ENCODE peak calls at places on chromosomes 12 and 14, in eight cellular contexts. S is HCT116, L is PC-9, M is GM23338, C is SK-N-SH, K is Karpas-422, B is MM.1S, Q is GM23248. T is an unnamed sample.
A peak's percentile ranks its signal among the peaks of the same experiment; 100 is the strongest.

GRCh38 chr14:101256266-101256665 is 305.0 kb upstream of the DIO3 start:
- DNase-seq in L (no peak), K (no peak), Q (no peak), B (no peak), C (peak; percentile 6), M (no peak), S (no peak), T (no peak)

GRCh38 chr12:26608706-26609105 is 224.3 kb downstream of the ITPR2 start:
- DNase-seq in C (no peak), K (no peak), M (no peak), B (no peak), L (no peak), S (no peak), Q (peak; percentile 8), T (no peak)

GRCh38 chr14:102776761-102777710 is at the start of gene TRAF3:
- DNase-seq in K (peak; percentile 90), B (peak; percentile 70), C (peak; percentile 93), M (peak; percentile 65), S (no peak), Q (peak; percentile 86), L (no peak), T (peak; percentile 58)

GRCh38 chr12:1666685-1667162 is 24.1 kb upstream of the ADIPOR2 start:
- DNase-seq in C (no peak), M (no peak), K (no peak), B (no peak), Q (no peak), S (no peak), L (no peak), T (no peak)

GRCh38 chr12:25200703-25201102 is 5.7 kb downstream of the ETFRF1 start:
- DNase-seq in Q (peak; percentile 39), K (no peak), S (no peak), L (no peak), B (no peak), C (no peak), M (no peak), T (no peak)

GRCh38 chr12:51321882-51322281 is 2.1 kb downstream of the BIN2 start:
- DNase-seq in K (no peak), M (no peak), Q (no peak), B (no peak), C (no peak), L (peak; percentile 79), S (no peak), T (peak; percentile 19)

GRCh38 chr14:68391292-68392014 is 401.4 kb downstream of the ZFP36L1 start:
- DNase-seq in Q (peak; percentile 83), C (no peak), M (no peak), S (no peak), K (no peak), B (no peak), L (no peak), T (no peak)

GRCh38 chr14:95519699-95520098 is 3.2 kb upstream of the SYNE3 start:
- DNase-seq in C (peak; percentile 79), K (peak; percentile 65), L (peak; percentile 46), Q (peak; percentile 97), S (peak; percentile 56), M (no peak), B (no peak), T (peak; percentile 79)

GRCh38 chr12:104171785-104172563 is 34.0 kb upstream of the NFYB start:
- DNase-seq in Q (no peak), M (peak; percentile 65), S (no peak), B (no peak), L (no peak), C (peak; percentile 59), K (no peak), T (no peak)

GRCh38 chr14:89369656-89370055 is 47.4 kb downstream of the FOXN3 start:
- DNase-seq in B (no peak), L (no peak), C (no peak), M (no peak), S (no peak), Q (no peak), K (no peak), T (no peak)

GRCh38 chr12:126747530-126748149 is 1519.3 kb upstream of the TMEM132C start:
- DNase-seq in B (no peak), M (peak; percentile 40), C (peak; percentile 69), S (peak; percentile 16), K (peak; percentile 80), L (no peak), Q (peak; percentile 45), T (peak; percentile 66)

GRCh38 chr12:28092396-28092795 is 97.9 kb upstream of the CCDC91 start:
- DNase-seq in K (no peak), S (no peak), C (no peak), Q (no peak), M (no peak), B (no peak), L (no peak), T (no peak)

GRCh38 chr12:79934309-79935020 is 432 bp downstream of the PPP1R12A start:
- DNase-seq in C (peak; percentile 67), L (no peak), B (peak; percentile 21), Q (no peak), M (peak; percentile 74), S (no peak), K (peak; percentile 74), T (no peak)

GRCh38 chr12:25793196-25793595 is 165.3 kb upstream of the RASSF8 start:
- DNase-seq in K (no peak), M (no peak), B (no peak), S (no peak), Q (no peak), L (no peak), C (no peak), T (no peak)

GRCh38 chr12:81125691-81126090 is 47.8 kb downstream of the ACSS3 start:
- DNase-seq in L (no peak), K (no peak), B (no peak), C (no peak), S (no peak), M (no peak), Q (no peak), T (no peak)

GRCh38 chr12:60920841-60921495 is 1325.1 kb downstream of the SLC16A7 start:
- DNase-seq in M (no peak), B (no peak), K (no peak), Q (no peak), L (no peak), S (no peak), C (no peak), T (no peak)

GRCh38 chr12:122851820-122852219 is 16.6 kb downstream of the HIP1R start:
- DNase-seq in L (peak; percentile 50), S (no peak), Q (peak; percentile 97), M (no peak), B (no peak), C (peak; percentile 20), K (no peak), T (peak; percentile 94)

GRCh38 chr14:105415481-105416428 is 3.9 kb upstream of the MTA1 start:
- DNase-seq in Q (no peak), C (no peak), K (no peak), M (no peak), L (no peak), B (no peak), S (no peak), T (no peak)

GRCh38 chr12:6267007-6267721 is 43.3 kb upstream of the PLEKHG6 start:
- DNase-seq in M (no peak), B (no peak), L (no peak), Q (peak; percentile 31), K (no peak), S (no peak), C (no peak), T (peak; percentile 22)

GRCh38 chr12:44774815-44775411 is 101.2 kb downstream of the NELL2 start:
- DNase-seq in B (no peak), L (no peak), M (peak; percentile 81), Q (peak; percentile 24), K (peak; percentile 77), S (peak; percentile 15), C (peak; percentile 36), T (peak; percentile 54)

GRCh38 chr12:1436015-1436414 is 158.4 kb downstream of the FBXL14 start:
- DNase-seq in C (no peak), M (no peak), K (no peak), Q (no peak), L (no peak), S (no peak), B (no peak), T (no peak)

GRCh38 chr12:114412825-114413749 is 7.1 kb upstream of the TBX5 start:
- DNase-seq in K (no peak), B (no peak), C (no peak), Q (peak; percentile 58), S (no peak), L (no peak), M (peak; percentile 48), T (no peak)
- H3K27me3 ChIP-seq in K (no peaks in the 10 kb centered on the region), B (peaks cover 3% of the 10 kb centered on the region), C (peaks cover 84% of the 10 kb centered on the region), Q (no peaks in the 10 kb centered on the region), S (peaks cover 20% of the 10 kb centered on the region), L (peaks cover 89% of the 10 kb centered on the region), M (peaks cover 100% of the 10 kb centered on the region), T (peaks cover 88% of the 10 kb centered on the region)

GRCh38 chr14:20578784-20579502 is 8.9 kb downstream of the RNASE11 start:
- DNase-seq in L (no peak), K (no peak), S (no peak), M (no peak), B (no peak), Q (no peak), C (no peak), T (no peak)
- H3K9me2 ChIP-seq in L (no peaks in the 10 kb centered on the region), K (no peaks in the 10 kb centered on the region), S (no peaks in the 10 kb centered on the region), M (no peaks in the 10 kb centered on the region), B (no peaks in the 10 kb centered on the region), Q (no peaks in the 10 kb centered on the region), C (no peaks in the 10 kb centered on the region), T (no peaks in the 10 kb centered on the region)

GRCh38 chr12:93573552-93574223 is 1.2 kb downstream of the SOCS2 start:
- DNase-seq in S (no peak), B (no peak), C (no peak), Q (peak; percentile 80), K (no peak), L (no peak), M (peak; percentile 44), T (peak; percentile 62)

GRCh38 chr12:93570552-93571359 is 1.7 kb upstream of the SOCS2 start:
- DNase-seq in K (peak; percentile 85), C (peak; percentile 94), S (peak; percentile 89), M (peak; percentile 97), L (peak; percentile 76), B (peak; percentile 86), Q (peak; percentile 99), T (peak; percentile 93)

GRCh38 chr12:93571360-93571853 is 1.1 kb upstream of the SOCS2 start:
- DNase-seq in K (no peak), M (peak; percentile 85), C (peak; percentile 86), Q (peak; percentile 80), B (peak; percentile 60), S (peak; percentile 50), L (no peak), T (peak; percentile 63)

GRCh38 chr12:93571854-93572711 is at the start of gene SOCS2:
- DNase-seq in C (peak; percentile 84), B (peak; percentile 45), K (no peak), M (peak; percentile 77), S (no peak), Q (peak; percentile 75), L (no peak), T (peak; percentile 20)

GRCh38 chr12:93572712-93573551 is 457 bp downstream of the SOCS2 start:
- DNase-seq in L (no peak), C (peak; percentile 32), M (peak; percentile 79), S (no peak), K (no peak), B (no peak), Q (peak; percentile 76), T (peak; percentile 46)
- H3K27me3 ChIP-seq in L (no peaks in the 10 kb centered on the region), C (no peaks in the 10 kb centered on the region), M (peaks cover 43% of the 10 kb centered on the region), S (no peaks in the 10 kb centered on the region), K (no peaks in the 10 kb centered on the region), B (no peaks in the 10 kb centered on the region), Q (no peaks in the 10 kb centered on the region), T (no peaks in the 10 kb centered on the region)

DNA sequence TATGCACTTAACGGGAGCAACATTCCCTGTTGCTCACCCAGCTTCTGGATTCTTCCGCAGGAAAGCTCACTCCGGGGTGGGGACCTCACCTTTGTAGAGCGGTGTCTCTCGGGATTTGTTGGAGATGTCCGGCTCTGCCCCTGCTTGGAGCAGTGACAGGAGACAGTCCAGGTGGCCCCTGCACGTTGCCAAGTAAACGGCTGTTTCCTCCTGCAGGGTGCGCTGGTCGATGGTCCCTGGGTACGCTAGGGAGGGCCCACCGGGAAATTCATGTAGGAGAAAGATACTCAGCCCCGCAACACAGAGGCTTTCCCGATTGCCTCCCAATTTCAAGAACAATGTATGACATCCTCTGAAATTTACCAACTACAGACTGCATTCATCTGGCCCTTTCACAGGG is 23.1 kb downstream of the ASB2 start:
- DNase-seq in K (no peak), B (no peak), S (no peak), Q (no peak), L (no peak), M (peak; percentile 66), C (peak; percentile 42), T (no peak)
- H3K9me2 ChIP-seq in K (no peaks in the 10 kb centered on the region), B (no peaks in the 10 kb centered on the region), S (no peaks in the 10 kb centered on the region), Q (no peaks in the 10 kb centered on the region), L (no peaks in the 10 kb centered on the region), M (no peaks in the 10 kb centered on the region), C (no peaks in the 10 kb centered on the region), T (no peaks in the 10 kb centered on the region)